ENCODE peak calls at places on chromosomes 11 and 22, in five cellular contexts. G is T1000; Y is NCI-H510A treated with DMSO at 0.1 percent for 48 hours; V is A673; P is activated CD4-positive, alpha-beta memory T cell treated with anti-CD3 and anti-CD28 coated beads, Interleukin-2, amount 10 ng/mL, durations not matched to agents 7 days and 5 days. H is an unnamed sample.
A peak's percentile ranks its signal among the peaks of the same experiment; 100 is the strongest.

GRCh38 chr22:35783943-35784614 is 66.4 kb downstream of the APOL5 start:
- DNase-seq in G (peak; percentile 78), Y (no peak), V (no peak), P (no peak), H (no peak)

GRCh38 chr11:44071157-44071556 is 5.1 kb downstream of the ACCS start:
- DNase-seq in G (no peak), Y (no peak), V (no peak), P (no peak), H (no peak)

GRCh38 chr11:15742626-15743243 is 613.6 kb downstream of the SOX6 start:
- DNase-seq in G (no peak), Y (peak; percentile 27), V (no peak), P (no peak), H (no peak)

GRCh38 chr11:16857186-16857585 is 118.7 kb downstream of the C11orf58 start:
- DNase-seq in G (no peak), Y (no peak), V (no peak), P (no peak), H (no peak)

GRCh38 chr11:94800394-94800793 is 32.2 kb downstream of the AMOTL1 start:
- DNase-seq in G (no peak), Y (no peak), V (no peak), P (no peak), H (no peak)

GRCh38 chr11:12818333-12819015 is 144.3 kb downstream of the TEAD1 start:
- DNase-seq in G (no peak), Y (no peak), V (peak; percentile 63), P (no peak), H (no peak)

GRCh38 chr11:105447936-105448702 is 161.8 kb upstream of the GRIA4 start:
- DNase-seq in G (no peak), Y (no peak), V (no peak), P (no peak), H (no peak)

GRCh38 chr11:1335264-1335810 is 25.9 kb upstream of the TOLLIP start:
- DNase-seq in G (no peak), Y (no peak), V (no peak), P (no peak), H (no peak)

GRCh38 chr22:39242809-39243442 is 1.9 kb downstream of the PDGFB start:
- DNase-seq in G (no peak), Y (peak; percentile 12), V (peak; percentile 30), P (no peak), H (no peak)

GRCh38 chr22:46791201-46791731 is 28.8 kb downstream of the TBC1D22A start:
- DNase-seq in G (no peak), Y (no peak), V (no peak), P (peak; percentile 85), H (peak; percentile 91)

GRCh38 chr11:113022267-113022666 is 61.0 kb downstream of the NCAM1 start:
- DNase-seq in G (no peak), Y (no peak), V (no peak), P (no peak), H (no peak)

GRCh38 chr22:29128891-29129643 is 56.2 kb downstream of the KREMEN1 start:
- DNase-seq in G (no peak), Y (peak; percentile 52), V (no peak), P (no peak), H (peak; percentile 21)

GRCh38 chr11:74932797-74933196 is 16.1 kb downstream of the XRRA1 start:
- DNase-seq in G (no peak), Y (no peak), V (no peak), P (peak; percentile 44), H (peak; percentile 79)

GRCh38 chr11:33001281-33001680 is 14.4 kb upstream of the DEPDC7 start:
- DNase-seq in G (no peak), Y (no peak), V (no peak), P (no peak), H (no peak)

GRCh38 chr11:91005458-91005857 is 782.6 kb upstream of the CHORDC1 start:
- DNase-seq in G (no peak), Y (no peak), V (no peak), P (no peak), H (no peak)

GRCh38 chr11:72762641-72763304 is 10.6 kb upstream of the ARAP1 start:
- DNase-seq in G (no peak), Y (no peak), V (no peak), P (peak; percentile 31), H (no peak)

GRCh38 chr11:34203377-34203801 is 98.0 kb downstream of the NAT10 start:
- DNase-seq in G (no peak), Y (no peak), V (no peak), P (peak; percentile 30), H (peak; percentile 65)

GRCh38 chr11:97364047-97364446 is 974.2 kb downstream of the JRKL start:
- DNase-seq in G (no peak), Y (no peak), V (peak; percentile 62), P (no peak), H (no peak)

GRCh38 chr11:19511066-19511412 is 201.6 kb upstream of the NAV2 start:
- DNase-seq in G (no peak), Y (no peak), V (no peak), P (no peak), H (no peak)

GRCh38 chr11:27100534-27100933 is 59.9 kb downstream of the BBOX1 start:
- DNase-seq in G (no peak), Y (peak; percentile 38), V (peak; percentile 36), P (no peak), H (no peak)

GRCh38 chr11:79067355-79067685 is 373.5 kb downstream of the TENM4 start:
- DNase-seq in G (no peak), Y (no peak), V (no peak), P (no peak), H (no peak)

GRCh38 chr22:19419464-19420178 is 11.9 kb downstream of the HIRA start:
- DNase-seq in G (no peak), Y (no peak), V (no peak), P (peak; percentile 67), H (peak; percentile 66)

GRCh38 chr11:112644410-112645131 is 316.6 kb upstream of the NCAM1 start:
- DNase-seq in G (no peak), Y (no peak), V (no peak), P (no peak), H (no peak)

GRCh38 chr11:80173487-80174136 is 732.8 kb upstream of the TENM4 start:
- DNase-seq in G (no peak), Y (no peak), V (no peak), P (no peak), H (no peak)

GRCh38 chr11:3782963-3783362 is 14.4 kb downstream of the NUP98 start:
- DNase-seq in G (no peak), Y (no peak), V (no peak), P (no peak), H (no peak)

GRCh38 chr22:32531228-32531627 is 56.6 kb downstream of the FBXO7 start:
- DNase-seq in G (no peak), Y (no peak), V (no peak), P (no peak), H (no peak)

GRCh38 chr11:45110562-45110961 is 35.9 kb upstream of the PRDM11 start:
- DNase-seq in G (peak; percentile 19), Y (peak; percentile 29), V (peak; percentile 92), P (no peak), H (peak; percentile 52)

GRCh38 chr11:44746894-44747293 is 20.1 kb downstream of the TSPAN18 start:
- DNase-seq in G (no peak), Y (no peak), V (no peak), P (no peak), H (no peak)

GRCh38 chr11:28919194-28919593 is 811.0 kb downstream of the METTL15 start:
- DNase-seq in G (no peak), Y (no peak), V (no peak), P (no peak), H (no peak)

GRCh38 chr11:34299962-34300350 is 57.9 kb downstream of the ABTB2 start:
- DNase-seq in G (no peak), Y (no peak), V (no peak), P (no peak), H (no peak)

GRCh38 chr11:36333897-36334296 is 37.8 kb downstream of the PRR5L start:
- DNase-seq in G (no peak), Y (no peak), V (peak; percentile 87), P (no peak), H (no peak)

GRCh38 chr11:117044287-117045035 is 53.8 kb downstream of the SIK3 start:
- DNase-seq in G (no peak), Y (no peak), V (no peak), P (no peak), H (no peak)

GRCh38 chr22:29152381-29153138 is 53.1 kb upstream of the EMID1 start:
- DNase-seq in G (no peak), Y (no peak), V (peak; percentile 85), P (no peak), H (no peak)

GRCh38 chr11:14577290-14577689 is 57.1 kb upstream of the PSMA1 start:
- DNase-seq in G (no peak), Y (no peak), V (no peak), P (no peak), H (peak; percentile 50)

GRCh38 chr11:60561254-60561653 is 46.1 kb downstream of the MS4A13 start:
- DNase-seq in G (no peak), Y (no peak), V (no peak), P (no peak), H (no peak)

GRCh38 chr11:47534707-47535251 is 18.2 kb downstream of the CELF1 start:
- DNase-seq in G (no peak), Y (no peak), V (peak; percentile 68), P (no peak), H (no peak)

GRCh38 chr22:22810018-22810427 is 77.6 kb upstream of the IGLL5 start:
- DNase-seq in G (no peak), Y (peak; percentile 21), V (peak; percentile 30), P (peak; percentile 82), H (peak; percentile 84)

GRCh38 chr11:102683277-102683676 is 22.3 kb downstream of the MMP27 start:
- DNase-seq in G (no peak), Y (no peak), V (no peak), P (no peak), H (no peak)